ENCODE peak calls at places on chromosome 11, in seven cellular contexts. One of them, this sample, is unnamed.
A peak's percentile ranks its signal among the peaks of the same experiment; 100 is the strongest.

GRCh38 chr11:37718431-37718999 is 1120.5 kb upstream of the RAG2 start:
- DNase-seq in HTR-8/SVneo: no peak
- DNase-seq in stimulated activated naive CD8-positive, alpha-beta T cell treated with anti-CD3 and anti-CD28 coated beads, Interleukin-15, Interleukin-2, amounts not matched to agents 100 U/mL and 50 U/mL, for 24 hours: no peak
- DNase-seq in neural crest cell: no peak
- DNase-seq in AML-193: no peak
- DNase-seq in frontal cortex: no peak
- DNase-seq in globus pallidus: no peak
- DNase-seq in this sample: no peak

GRCh38 chr11:65593518-65594414 is 1.8 kb downstream of the KCNK7 start:
- DNase-seq in HTR-8/SVneo: no peak
- DNase-seq in stimulated activated naive CD8-positive, alpha-beta T cell treated with anti-CD3 and anti-CD28 coated beads, Interleukin-15, Interleukin-2, amounts not matched to agents 100 U/mL and 50 U/mL, for 24 hours: peak; percentile 70
- DNase-seq in neural crest cell: no peak
- DNase-seq in AML-193: peak; percentile 11
- DNase-seq in frontal cortex: peak; percentile 83
- DNase-seq in globus pallidus: peak; percentile 76
- DNase-seq in this sample: peak; percentile 48

GRCh38 chr11:85526564-85526963 is 100.6 kb downstream of the DLG2 start:
- DNase-seq in HTR-8/SVneo: no peak
- DNase-seq in stimulated activated naive CD8-positive, alpha-beta T cell treated with anti-CD3 and anti-CD28 coated beads, Interleukin-15, Interleukin-2, amounts not matched to agents 100 U/mL and 50 U/mL, for 24 hours: no peak
- DNase-seq in neural crest cell: no peak
- DNase-seq in AML-193: no peak
- DNase-seq in frontal cortex: no peak
- DNase-seq in globus pallidus: no peak
- DNase-seq in this sample: no peak

GRCh38 chr11:8719260-8720190 is 36.9 kb downstream of the RPL27A start:
- DNase-seq in HTR-8/SVneo: peak; percentile 79
- DNase-seq in stimulated activated naive CD8-positive, alpha-beta T cell treated with anti-CD3 and anti-CD28 coated beads, Interleukin-15, Interleukin-2, amounts not matched to agents 100 U/mL and 50 U/mL, for 24 hours: no peak
- DNase-seq in neural crest cell: no peak
- DNase-seq in AML-193: no peak
- DNase-seq in frontal cortex: peak; percentile 42
- DNase-seq in globus pallidus: no peak
- DNase-seq in this sample: peak; percentile 88

GRCh38 chr11:45675646-45676045 is 10.2 kb upstream of the CHST1 start:
- DNase-seq in HTR-8/SVneo: no peak
- DNase-seq in stimulated activated naive CD8-positive, alpha-beta T cell treated with anti-CD3 and anti-CD28 coated beads, Interleukin-15, Interleukin-2, amounts not matched to agents 100 U/mL and 50 U/mL, for 24 hours: no peak
- DNase-seq in neural crest cell: no peak
- DNase-seq in AML-193: no peak
- DNase-seq in frontal cortex: no peak
- DNase-seq in globus pallidus: no peak
- DNase-seq in this sample: no peak

GRCh38 chr11:87137711-87138110 is 100.0 kb downstream of the TMEM135 start:
- DNase-seq in HTR-8/SVneo: no peak
- DNase-seq in stimulated activated naive CD8-positive, alpha-beta T cell treated with anti-CD3 and anti-CD28 coated beads, Interleukin-15, Interleukin-2, amounts not matched to agents 100 U/mL and 50 U/mL, for 24 hours: no peak
- DNase-seq in neural crest cell: no peak
- DNase-seq in AML-193: no peak
- DNase-seq in frontal cortex: no peak
- DNase-seq in globus pallidus: no peak
- DNase-seq in this sample: no peak

GRCh38 chr11:31340903-31341572 is 28.5 kb downstream of the DCDC1 start:
- DNase-seq in HTR-8/SVneo: no peak
- DNase-seq in stimulated activated naive CD8-positive, alpha-beta T cell treated with anti-CD3 and anti-CD28 coated beads, Interleukin-15, Interleukin-2, amounts not matched to agents 100 U/mL and 50 U/mL, for 24 hours: no peak
- DNase-seq in neural crest cell: no peak
- DNase-seq in AML-193: peak; percentile 16
- DNase-seq in frontal cortex: no peak
- DNase-seq in globus pallidus: no peak
- DNase-seq in this sample: peak; percentile 71

GRCh38 chr11:104663190-104664140 is 234.8 kb downstream of the CASP12 start:
- DNase-seq in HTR-8/SVneo: no peak
- DNase-seq in stimulated activated naive CD8-positive, alpha-beta T cell treated with anti-CD3 and anti-CD28 coated beads, Interleukin-15, Interleukin-2, amounts not matched to agents 100 U/mL and 50 U/mL, for 24 hours: no peak
- DNase-seq in neural crest cell: no peak
- DNase-seq in AML-193: no peak
- DNase-seq in frontal cortex: no peak
- DNase-seq in globus pallidus: no peak
- DNase-seq in this sample: peak; percentile 31

GRCh38 chr11:108601150-108601549 is 7.6 kb upstream of the EXPH5 start:
- DNase-seq in HTR-8/SVneo: no peak
- DNase-seq in stimulated activated naive CD8-positive, alpha-beta T cell treated with anti-CD3 and anti-CD28 coated beads, Interleukin-15, Interleukin-2, amounts not matched to agents 100 U/mL and 50 U/mL, for 24 hours: no peak
- DNase-seq in neural crest cell: no peak
- DNase-seq in AML-193: no peak
- DNase-seq in frontal cortex: no peak
- DNase-seq in globus pallidus: no peak
- DNase-seq in this sample: no peak

GRCh38 chr11:66595245-66595904 is 2.4 kb downstream of the CCS start:
- DNase-seq in HTR-8/SVneo: no peak
- DNase-seq in stimulated activated naive CD8-positive, alpha-beta T cell treated with anti-CD3 and anti-CD28 coated beads, Interleukin-15, Interleukin-2, amounts not matched to agents 100 U/mL and 50 U/mL, for 24 hours: no peak
- DNase-seq in neural crest cell: no peak
- DNase-seq in AML-193: no peak
- DNase-seq in frontal cortex: no peak
- DNase-seq in globus pallidus: no peak
- DNase-seq in this sample: no peak

GRCh38 chr11:26065944-26066343 is 266.0 kb upstream of the ANO3 start:
- DNase-seq in HTR-8/SVneo: no peak
- DNase-seq in stimulated activated naive CD8-positive, alpha-beta T cell treated with anti-CD3 and anti-CD28 coated beads, Interleukin-15, Interleukin-2, amounts not matched to agents 100 U/mL and 50 U/mL, for 24 hours: no peak
- DNase-seq in neural crest cell: no peak
- DNase-seq in AML-193: no peak
- DNase-seq in frontal cortex: no peak
- DNase-seq in globus pallidus: no peak
- DNase-seq in this sample: no peak

GRCh38 chr11:69531071-69531716 is 49.7 kb downstream of the LINC01488 start:
- DNase-seq in HTR-8/SVneo: no peak
- DNase-seq in stimulated activated naive CD8-positive, alpha-beta T cell treated with anti-CD3 and anti-CD28 coated beads, Interleukin-15, Interleukin-2, amounts not matched to agents 100 U/mL and 50 U/mL, for 24 hours: no peak
- DNase-seq in neural crest cell: no peak
- DNase-seq in AML-193: no peak
- DNase-seq in frontal cortex: no peak
- DNase-seq in globus pallidus: no peak
- DNase-seq in this sample: no peak

GRCh38 chr11:36672815-36673450 is 74.9 kb upstream of the RAG2 start:
- DNase-seq in HTR-8/SVneo: peak; percentile 7
- DNase-seq in stimulated activated naive CD8-positive, alpha-beta T cell treated with anti-CD3 and anti-CD28 coated beads, Interleukin-15, Interleukin-2, amounts not matched to agents 100 U/mL and 50 U/mL, for 24 hours: no peak
- DNase-seq in neural crest cell: peak; percentile 1
- DNase-seq in AML-193: peak; percentile 51
- DNase-seq in frontal cortex: peak; percentile 14
- DNase-seq in globus pallidus: peak; percentile 39
- DNase-seq in this sample: peak; percentile 49

GRCh38 chr11:59510917-59511589 is at the start of gene OR4D9:
- DNase-seq in HTR-8/SVneo: no peak
- DNase-seq in stimulated activated naive CD8-positive, alpha-beta T cell treated with anti-CD3 and anti-CD28 coated beads, Interleukin-15, Interleukin-2, amounts not matched to agents 100 U/mL and 50 U/mL, for 24 hours: no peak
- DNase-seq in neural crest cell: no peak
- DNase-seq in AML-193: peak; percentile 56
- DNase-seq in frontal cortex: no peak
- DNase-seq in globus pallidus: peak; percentile 3
- DNase-seq in this sample: no peak

GRCh38 chr11:70026726-70027125 is 51.4 kb upstream of the ANO1 start:
- DNase-seq in HTR-8/SVneo: no peak
- DNase-seq in stimulated activated naive CD8-positive, alpha-beta T cell treated with anti-CD3 and anti-CD28 coated beads, Interleukin-15, Interleukin-2, amounts not matched to agents 100 U/mL and 50 U/mL, for 24 hours: no peak
- DNase-seq in neural crest cell: no peak
- DNase-seq in AML-193: no peak
- DNase-seq in frontal cortex: no peak
- DNase-seq in globus pallidus: no peak
- DNase-seq in this sample: no peak

GRCh38 chr11:10875430-10876021 is 17.7 kb upstream of the ZBED5 start:
- DNase-seq in HTR-8/SVneo: no peak
- DNase-seq in stimulated activated naive CD8-positive, alpha-beta T cell treated with anti-CD3 and anti-CD28 coated beads, Interleukin-15, Interleukin-2, amounts not matched to agents 100 U/mL and 50 U/mL, for 24 hours: no peak
- DNase-seq in neural crest cell: no peak
- DNase-seq in AML-193: no peak
- DNase-seq in frontal cortex: no peak
- DNase-seq in globus pallidus: no peak
- DNase-seq in this sample: no peak

GRCh38 chr11:64384981-64385952 is 26.3 kb downstream of the RPS6KA4 start:
- DNase-seq in HTR-8/SVneo: no peak
- DNase-seq in stimulated activated naive CD8-positive, alpha-beta T cell treated with anti-CD3 and anti-CD28 coated beads, Interleukin-15, Interleukin-2, amounts not matched to agents 100 U/mL and 50 U/mL, for 24 hours: no peak
- DNase-seq in neural crest cell: no peak
- DNase-seq in AML-193: peak; percentile 11
- DNase-seq in frontal cortex: no peak
- DNase-seq in globus pallidus: peak; percentile 40
- DNase-seq in this sample: peak; percentile 36

GRCh38 chr11:96412761-96413381 is 23.1 kb downstream of the JRKL start:
- DNase-seq in HTR-8/SVneo: no peak
- DNase-seq in stimulated activated naive CD8-positive, alpha-beta T cell treated with anti-CD3 and anti-CD28 coated beads, Interleukin-15, Interleukin-2, amounts not matched to agents 100 U/mL and 50 U/mL, for 24 hours: no peak
- DNase-seq in neural crest cell: no peak
- DNase-seq in AML-193: no peak
- DNase-seq in frontal cortex: no peak
- DNase-seq in globus pallidus: no peak
- DNase-seq in this sample: no peak

GRCh38 chr11:94740975-94741707 is 27.0 kb upstream of the AMOTL1 start:
- DNase-seq in HTR-8/SVneo: peak; percentile 70
- DNase-seq in stimulated activated naive CD8-positive, alpha-beta T cell treated with anti-CD3 and anti-CD28 coated beads, Interleukin-15, Interleukin-2, amounts not matched to agents 100 U/mL and 50 U/mL, for 24 hours: peak; percentile 6
- DNase-seq in neural crest cell: peak; percentile 22
- DNase-seq in AML-193: peak; percentile 9
- DNase-seq in frontal cortex: peak; percentile 54
- DNase-seq in globus pallidus: peak; percentile 34
- DNase-seq in this sample: peak; percentile 94